ENCODE peak calls at places on chromosomes 12 and 14, in four cellular contexts. E is epithelial cell of esophagus; I is activated CD8-positive, alpha-beta memory T cell treated with anti-CD3 and anti-CD28 coated beads for 48 hours; C is NCI-H1436. Y is an unnamed sample.

GRCh38 chr14:22465201-22465835 is 123.7 kb downstream of the DAD1 start:
- DNase-seq in E (peak; percentile 26), I (no peak), C (no peak), Y (peak; percentile 30)

GRCh38 chr14:58414845-58415244 is 12.5 kb downstream of the TIMM9 start:
- DNase-seq in E (peak; percentile 8), I (no peak), C (no peak), Y (no peak)

GRCh38 chr12:12992418-12993175 is 7.5 kb downstream of the HEBP1 start:
- DNase-seq in E (peak; percentile 83), I (no peak), C (no peak), Y (peak; percentile 83)

GRCh38 chr12:132950844-132951535 is 5.1 kb downstream of the ZNF605 start:
- DNase-seq in E (no peak), I (no peak), C (no peak), Y (no peak)

GRCh38 chr14:76337619-76338545 is 38.1 kb upstream of the ESRRB start:
- DNase-seq in E (no peak), I (no peak), C (no peak), Y (no peak)

GRCh38 chr14:61837336-61838229 is 75.4 kb downstream of the SNAPC1 start:
- DNase-seq in E (peak; percentile 85), I (no peak), C (peak; percentile 59), Y (peak; percentile 86)

GRCh38 chr14:33357225-33358010 is 418.7 kb downstream of the NPAS3 start:
- DNase-seq in E (no peak), I (no peak), C (no peak), Y (peak; percentile 5)

GRCh38 chr14:93926873-93927571 is at the start of gene FAM181A:
- DNase-seq in E (peak; percentile 35), I (no peak), C (no peak), Y (no peak)

GRCh38 chr14:99075771-99076370 is 196.1 kb downstream of the BCL11B start:
- DNase-seq in E (peak; percentile 70), I (no peak), C (no peak), Y (peak; percentile 56)

GRCh38 chr14:79011091-79011919 is 841.1 kb downstream of the NRXN3 start:
- DNase-seq in E (peak; percentile 95), I (no peak), C (no peak), Y (peak; percentile 45)

Y was measured in MCF 10A.